ENCODE peak calls at places on chromosomes 4 and X, in nine cellular contexts. A is right lobe of liver; F is PC-3; E is GM23338; C is fibroblast of lung; V is CD8-positive, alpha-beta T cell; O is vagina; S is OCI-LY7; H is lower lobe of right lung. W is an unnamed sample.

GRCh38 chrX:54358424-54359211 is 772 bp upstream of the WNK3 start:
- DNase-seq in V (peak; percentile 51), F (no peak), C (peak; percentile 74), A (peak; percentile 63), S (no peak), H (peak; percentile 51), O (no peak), E (peak; percentile 92), W (no peak)

GRCh38 chr4:14749910-14750309 is 252.4 kb upstream of the CPEB2 start:
- DNase-seq in A (no peak), S (no peak), O (no peak), E (peak; percentile 30), F (peak; percentile 60), H (peak; percentile 45), C (peak; percentile 45), V (no peak), W (no peak)

GRCh38 chrX:131821945-131822622 is 201.0 kb upstream of the STK26 start:
- DNase-seq in S (no peak), A (peak; percentile 65), V (peak; percentile 85), F (no peak), H (no peak), C (no peak), O (peak; percentile 91), E (no peak), W (no peak)

GRCh38 chr4:2932561-2932950 is 30.6 kb downstream of the NOP14 start:
- DNase-seq in S (no peak), F (no peak), V (no peak), O (no peak), A (no peak), C (no peak), H (no peak), E (no peak), W (no peak)

GRCh38 chrX:135528274-135528673 is 7.8 kb downstream of the INTS6L start:
- DNase-seq in S (no peak), F (no peak), C (no peak), H (no peak), A (no peak), V (no peak), O (no peak), E (no peak), W (no peak)

GRCh38 chrX:8867454-8867853 is 66.3 kb upstream of the FAM9A start:
- DNase-seq in V (no peak), H (no peak), O (no peak), E (no peak), F (no peak), A (no peak), S (no peak), C (peak; percentile 44), W (no peak)

GRCh38 chrX:50941638-50942037 is 31.1 kb downstream of the BMP15 start:
- DNase-seq in H (no peak), C (no peak), A (no peak), S (peak; percentile 1), E (peak; percentile 24), O (no peak), V (no peak), F (peak; percentile 3), W (no peak)

GRCh38 chr4:77852892-77853495 is 9.6 kb upstream of the MRPL1 start:
- DNase-seq in E (no peak), O (no peak), A (no peak), S (peak; percentile 48), F (no peak), C (no peak), H (no peak), V (peak; percentile 74), W (no peak)

DNA sequence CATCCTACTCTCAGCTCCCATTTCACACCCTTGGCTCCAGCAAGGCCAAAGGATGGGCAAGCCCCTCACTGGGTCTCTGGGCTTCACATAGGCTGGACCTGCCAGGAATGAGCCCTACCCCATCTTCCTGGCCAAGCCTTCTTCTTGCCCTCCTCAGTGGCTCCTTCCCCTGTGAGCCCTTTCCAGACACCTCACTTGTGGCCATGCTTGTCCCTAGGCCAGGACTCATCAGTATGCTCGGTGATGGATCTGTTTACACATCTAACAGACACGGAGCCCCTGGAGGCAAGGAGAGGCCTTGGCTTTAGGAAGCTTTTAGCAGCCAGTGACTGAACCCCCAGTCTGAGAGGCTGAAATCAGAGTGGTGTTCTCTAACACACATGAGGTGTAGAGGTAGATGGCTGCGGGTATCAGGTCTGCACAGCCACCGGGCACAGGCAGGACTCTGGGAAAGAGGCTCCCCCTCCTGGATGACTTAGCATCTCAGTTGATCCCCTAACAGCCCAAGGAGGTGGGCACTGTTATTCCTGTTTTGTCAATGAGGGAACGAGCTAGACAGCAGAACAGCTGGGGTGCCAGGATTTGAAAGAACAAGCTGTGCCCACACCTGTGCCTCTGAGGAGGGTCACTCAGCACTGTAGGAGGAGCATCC is 44.8 kb downstream of the PPP2R2C start:
- DNase-seq in C (no peak), H (no peak), V (no peak), S (no peak), A (no peak), O (no peak), F (no peak), E (peak; percentile 42), W (no peak)
- TF ChIP-seq CTCF in C (no peak), H (no peak), V (no peak), S (peak; percentile 28), A (no peak), O (no peak), F (no peak), E (peak; percentile 59), W (no peak)

DNA sequence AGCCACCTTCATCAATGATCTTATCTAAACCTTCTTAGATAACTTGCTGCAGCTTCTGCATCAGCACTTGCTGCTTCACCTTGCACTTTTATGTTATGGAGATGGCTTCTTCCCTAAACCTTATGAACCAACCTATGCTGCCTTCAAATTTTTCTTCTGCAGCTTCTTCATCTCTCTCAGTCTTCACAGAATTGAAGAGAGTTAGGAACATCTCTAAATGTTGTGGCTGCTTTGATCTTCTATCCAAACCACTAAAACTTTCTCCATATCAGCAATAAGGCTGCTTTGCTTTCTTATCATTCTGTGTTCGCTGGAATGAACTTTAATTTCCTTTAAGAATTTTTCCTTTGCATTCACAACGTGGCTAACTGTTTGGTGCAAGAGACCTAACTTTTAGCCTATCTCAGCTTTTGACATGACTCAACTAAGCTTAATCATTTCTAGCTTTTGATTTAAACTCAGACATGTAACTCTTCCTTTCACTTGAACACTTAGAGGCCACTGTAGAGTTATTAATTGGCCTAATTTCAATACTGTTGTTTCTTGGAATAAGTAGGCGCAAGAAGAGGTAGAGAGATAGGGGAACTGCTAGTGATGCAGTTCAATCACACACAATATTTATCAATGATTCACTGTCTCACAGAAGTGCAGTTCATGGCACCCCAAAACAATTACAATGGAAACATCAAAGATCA is 36.2 kb upstream of the CORIN start:
- DNase-seq in E (no peak), S (no peak), V (no peak), C (no peak), H (no peak), F (no peak), O (no peak), A (no peak), W (no peak)
- H3K36me3 ChIP-seq in E (peaks cover 47% of the 10 kb centered on the region), S (peaks cover 88% of the 10 kb centered on the region), V (peaks cover 19% of the 10 kb centered on the region), C (peaks cover 1% of the 10 kb centered on the region), H (peaks cover 63% of the 10 kb centered on the region), F (peaks cover 58% of the 10 kb centered on the region), O (no peaks in the 10 kb centered on the region), A (no peaks in the 10 kb centered on the region), W (no peaks in the 10 kb centered on the region)

DNA sequence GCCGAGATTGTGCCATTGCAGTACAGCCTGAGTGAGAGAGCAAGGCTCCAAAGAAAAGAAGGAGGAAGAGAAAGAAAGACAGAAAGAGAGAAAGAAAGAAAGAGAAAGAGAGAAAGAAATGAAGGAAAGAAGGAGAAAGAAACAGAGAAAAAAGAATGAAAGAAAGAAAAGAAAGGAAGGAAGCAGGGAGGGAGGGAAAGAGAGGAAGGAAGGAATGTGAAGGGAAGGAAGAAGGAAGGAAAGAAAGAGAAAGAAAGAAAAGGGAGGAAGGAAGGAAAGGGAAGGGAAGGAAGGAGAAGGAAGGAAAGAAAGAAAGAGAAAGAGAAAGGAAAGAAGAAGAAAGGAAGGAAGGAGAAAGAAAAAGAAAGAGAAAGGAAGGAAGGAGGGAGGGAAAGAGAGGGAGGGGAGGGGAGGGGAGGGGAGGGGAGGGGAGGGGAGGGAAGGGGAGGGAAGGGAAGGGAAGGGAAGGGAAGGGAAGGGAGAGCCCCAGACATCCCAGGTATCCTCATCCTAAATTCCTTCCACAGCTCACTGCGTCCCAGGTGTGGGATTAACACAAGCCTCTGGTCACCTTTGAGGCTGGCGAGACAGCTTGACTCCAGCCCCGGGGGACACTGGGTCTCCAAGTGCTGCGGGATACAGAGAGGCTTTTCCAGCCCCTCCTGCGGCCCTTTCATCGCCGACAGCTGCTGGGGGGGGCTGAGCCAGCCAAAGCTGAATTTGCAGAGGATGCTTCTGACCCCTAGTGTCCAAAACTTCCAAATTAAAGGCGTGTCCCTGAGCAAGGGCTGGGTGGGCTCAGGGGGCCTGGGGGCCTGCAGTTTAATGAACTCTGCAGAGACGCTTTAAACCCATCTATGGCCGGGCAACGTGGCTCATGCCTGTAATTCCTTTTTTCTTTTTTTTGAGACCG is 24.2 kb upstream of the CSF2RA start:
- DNase-seq in H (no peak), F (peak; percentile 6), E (peak; percentile 83), O (no peak), S (peak; percentile 57), C (no peak), A (no peak), V (no peak), W (peak; percentile 36)
- TF ChIP-seq CTCF in H (no peak), F (peak; percentile 32), E (peak; percentile 78), O (no peak), S (peak; percentile 62), C (no peak), A (no peak), V (no peak), W (no peak)

GRCh38 chr4:99077177-99077576 is 11.4 kb downstream of the ADH5 start:
- DNase-seq in F (no peak), H (no peak), C (no peak), S (no peak), E (no peak), V (no peak), O (no peak), A (no peak), W (no peak)

GRCh38 chr4:99074816-99075215 is 13.8 kb downstream of the ADH5 start:
- DNase-seq in O (no peak), A (no peak), C (no peak), F (no peak), E (no peak), V (no peak), H (peak; percentile 75), S (no peak), W (no peak)

GRCh38 chr4:99078336-99078735 is 10.3 kb downstream of the ADH5 start:
- DNase-seq in E (no peak), V (no peak), A (no peak), O (no peak), F (no peak), C (no peak), H (no peak), S (no peak), W (no peak)

GRCh38 chr4:99078931-99079624 is 9.5 kb downstream of the ADH5 start:
- DNase-seq in O (no peak), S (no peak), E (no peak), F (no peak), H (no peak), C (no peak), A (no peak), V (no peak), W (no peak)

DNA sequence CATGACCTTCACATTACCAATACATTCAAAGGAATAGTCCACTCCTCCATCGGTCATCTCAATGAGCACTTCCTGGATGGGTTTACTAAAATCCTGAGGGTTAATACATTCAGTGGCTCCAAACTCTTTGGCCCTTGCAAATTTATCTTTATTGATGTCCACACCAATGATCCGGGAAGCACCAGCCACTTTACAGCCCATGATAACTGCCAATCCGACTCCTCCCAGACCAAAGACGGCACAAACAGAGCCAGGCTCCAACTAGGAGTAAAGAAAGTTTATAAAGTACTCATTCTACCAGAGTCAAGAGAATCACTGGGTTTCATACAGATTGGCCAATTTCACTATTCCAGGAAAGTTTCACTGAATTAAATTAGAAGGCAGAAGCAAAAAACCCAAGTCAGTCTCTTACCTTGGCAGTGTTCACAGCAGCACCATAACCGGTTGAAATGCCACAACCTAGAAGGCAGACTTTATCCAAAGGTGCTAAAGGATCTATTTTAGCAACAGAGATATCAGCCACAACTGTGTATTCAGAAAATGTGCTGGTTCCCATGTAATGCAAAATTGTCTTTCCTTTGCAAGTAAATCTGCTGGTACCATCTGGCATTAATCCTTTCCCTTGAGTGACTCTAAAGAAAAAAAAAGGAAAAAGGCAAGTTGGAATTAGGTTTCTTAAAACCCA is 12.2 kb downstream of the ADH5 start:
- DNase-seq in H (no peak), C (no peak), F (no peak), V (no peak), S (no peak), O (no peak), E (no peak), A (no peak), W (no peak)
- H3K36me3 ChIP-seq in H (peaks cover 100% of the 10 kb centered on the region), C (peaks cover 25% of the 10 kb centered on the region), F (peaks cover 37% of the 10 kb centered on the region), V (peaks cover 56% of the 10 kb centered on the region), S (peaks cover 96% of the 10 kb centered on the region), O (peaks cover 5% of the 10 kb centered on the region), E (peaks cover 74% of the 10 kb centered on the region), A (no peaks in the 10 kb centered on the region), W (peaks cover 2% of the 10 kb centered on the region)